ENCODE peak calls at places on chromosomes 3 and 15, in eight cellular contexts. X, B, V, Q, I, U, W and D are unnamed samples.

GRCh38 chr15:67186226-67186649 is 68.2 kb downstream of the AAGAB start:
- DNase-seq in U (peak; percentile 53), B (peak; percentile 85), W (no peak), X (peak; percentile 77), V (no peak), I (peak; percentile 12), Q (peak; percentile 44), D (peak; percentile 87)

GRCh38 chr3:137097852-137098251 is 140.1 kb downstream of the IL20RB start:
- DNase-seq in W (no peak), V (no peak), X (no peak), I (no peak), Q (no peak), B (no peak), U (no peak), D (no peak)

GRCh38 chr3:133162906-133163305 is 124.7 kb downstream of the TMEM108 start:
- DNase-seq in V (no peak), Q (no peak), X (no peak), I (no peak), B (no peak), W (no peak), U (no peak), D (no peak)

GRCh38 chr15:87582169-87582568 is 674.4 kb downstream of the NTRK3 start:
- DNase-seq in Q (no peak), B (no peak), V (no peak), U (no peak), I (peak; percentile 19), W (no peak), X (no peak), D (no peak)

GRCh38 chr3:183210341-183210740 is 42.7 kb upstream of the B3GNT5 start:
- DNase-seq in I (no peak), W (no peak), V (no peak), X (no peak), B (no peak), U (no peak), Q (no peak), D (no peak)

GRCh38 chr15:27248251-27248650 is 277.3 kb downstream of the GABRG3 start:
- DNase-seq in B (no peak), W (no peak), U (no peak), I (no peak), V (no peak), X (no peak), Q (no peak), D (no peak)

GRCh38 chr3:104460477-104461406 is 906.0 kb upstream of the ALCAM start:
- DNase-seq in I (no peak), W (peak; percentile 32), B (no peak), X (no peak), Q (no peak), U (no peak), V (no peak), D (no peak)

GRCh38 chr15:101449471-101450425 is 39.8 kb downstream of the PCSK6 start:
- DNase-seq in I (no peak), V (no peak), X (no peak), B (no peak), W (no peak), U (no peak), Q (no peak), D (no peak)

GRCh38 chr3:142046320-142047020 is 102.9 kb downstream of the TFDP2 start:
- DNase-seq in W (no peak), X (no peak), B (no peak), I (no peak), V (no peak), Q (no peak), U (no peak), D (no peak)

GRCh38 chr3:177603137-177603603 is 405.9 kb upstream of the TBL1XR1 start:
- DNase-seq in B (no peak), W (no peak), X (no peak), I (no peak), Q (no peak), U (no peak), V (no peak), D (no peak)

GRCh38 chr3:39291903-39292329 is 12.1 kb upstream of the CX3CR1 start:
- DNase-seq in Q (peak; percentile 73), I (peak; percentile 58), V (peak; percentile 89), B (peak; percentile 66), X (peak; percentile 26), U (peak; percentile 83), W (peak; percentile 30), D (peak; percentile 35)

GRCh38 chr15:42863572-42864239 is 56.9 kb downstream of the TTBK2 start:
- DNase-seq in Q (peak; percentile 43), I (no peak), U (no peak), X (no peak), W (no peak), V (no peak), B (no peak), D (no peak)

GRCh38 chr15:40190591-40190990 is 29.7 kb downstream of the BUB1B start:
- DNase-seq in W (peak; percentile 83), Q (no peak), X (no peak), U (no peak), B (no peak), V (no peak), I (peak; percentile 16), D (no peak)

GRCh38 chr3:34238407-34238806 is 440.0 kb downstream of the PDCD6IP start:
- DNase-seq in U (no peak), Q (no peak), I (no peak), W (no peak), V (no peak), X (no peak), B (no peak), D (no peak)

GRCh38 chr15:28191832-28192231 is 92.7 kb upstream of the OCA2 start:
- DNase-seq in B (peak; percentile 83), I (peak; percentile 30), X (peak; percentile 46), W (peak; percentile 77), Q (peak; percentile 53), V (no peak), U (peak; percentile 70), D (peak; percentile 7)

GRCh38 chr3:121520510-121520909 is 25.3 kb downstream of the POLQ start:
- DNase-seq in Q (no peak), B (no peak), U (no peak), V (no peak), I (no peak), W (no peak), X (no peak), D (no peak)

GRCh38 chr3:110995461-110996226 is 76.0 kb upstream of the NECTIN3 start:
- DNase-seq in I (peak; percentile 7), Q (no peak), X (no peak), V (no peak), B (no peak), U (no peak), W (peak; percentile 74), D (no peak)

GRCh38 chr3:72060447-72061034 is 275.6 kb upstream of the PROK2 start:
- DNase-seq in U (no peak), V (no peak), Q (no peak), B (no peak), I (no peak), W (no peak), X (no peak), D (no peak)

GRCh38 chr3:170560717-170561382 is 25.0 kb downstream of the SLC7A14 start:
- DNase-seq in X (no peak), V (no peak), Q (no peak), W (no peak), B (no peak), I (no peak), U (no peak), D (no peak)

GRCh38 chr3:96836153-96836915 is 21.9 kb downstream of the EPHA6 start:
- DNase-seq in U (no peak), I (no peak), Q (no peak), W (no peak), X (no peak), B (no peak), V (no peak), D (no peak)

GRCh38 chr3:49470714-49471420 is 800 bp downstream of the DAG1 start:
- DNase-seq in B (no peak), I (no peak), W (no peak), V (no peak), X (no peak), Q (no peak), U (no peak), D (no peak)

GRCh38 chr15:68580026-68580882 is 1.5 kb downstream of the CORO2B start:
- DNase-seq in Q (no peak), B (peak; percentile 67), V (no peak), U (no peak), W (no peak), X (no peak), I (no peak), D (peak; percentile 22)

DNA sequence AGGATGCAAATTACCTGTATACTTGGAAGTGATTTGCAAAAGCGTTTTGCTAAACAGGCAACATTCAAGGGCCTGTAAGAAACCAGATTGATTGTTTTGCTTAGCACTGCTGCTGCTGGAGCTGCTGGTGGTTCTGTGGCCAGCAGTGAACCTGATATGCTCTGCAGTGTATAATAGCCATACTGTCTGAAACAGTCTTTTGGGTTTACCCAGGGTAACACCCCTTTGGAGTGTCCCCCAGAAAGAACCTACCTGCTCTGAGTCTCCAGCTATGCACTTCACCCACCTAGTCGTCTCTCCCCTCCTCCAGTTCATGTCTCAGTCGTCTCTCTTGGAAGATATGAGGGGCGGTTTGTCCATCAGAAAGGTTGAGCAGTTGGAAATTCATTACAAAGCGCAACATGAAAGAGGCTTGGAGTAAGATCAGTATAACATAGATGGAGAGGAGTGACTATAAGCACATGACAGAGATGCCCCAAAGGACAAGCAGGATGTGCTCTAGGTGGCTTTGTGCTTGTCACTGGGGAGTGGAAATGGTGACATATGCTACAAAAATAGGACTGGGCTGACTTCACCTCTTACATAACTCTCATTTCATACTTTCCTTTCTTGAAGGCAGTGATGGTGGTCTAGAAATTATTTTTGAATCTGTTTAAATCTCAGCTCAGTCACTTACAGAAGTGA is 3.8 kb downstream of the MKRN2 start:
- DNase-seq in U (no peak), B (no peak), I (no peak), Q (no peak), X (no peak), V (no peak), W (no peak), D (no peak)
- TF ChIP-seq POLR2A in U (no peak), B (no peak), I (no peak), Q (no peak), X (no peak), V (no peak), W (no peak), D (no peak)

DNA sequence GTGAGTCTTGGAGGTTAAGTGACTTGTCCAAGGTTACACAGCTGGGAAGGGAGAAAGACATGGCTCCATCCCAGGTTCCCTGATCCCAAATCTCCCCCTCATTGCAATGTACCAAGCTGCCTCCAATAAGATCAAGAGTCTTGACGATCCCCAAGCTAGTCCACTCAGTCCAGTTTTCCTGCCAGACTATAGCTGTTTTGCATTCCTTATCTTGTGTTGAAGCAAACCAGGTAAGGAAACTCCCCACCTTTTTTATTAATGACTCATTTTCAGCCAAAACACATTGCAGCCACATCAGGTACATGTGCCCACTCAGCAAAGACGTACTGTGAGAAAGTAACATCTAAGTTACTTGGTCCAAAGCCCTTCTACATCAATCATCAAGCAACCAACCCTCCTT is 41.9 kb downstream of the LIPC start:
- DNase-seq in U (no peak), I (peak; percentile 71), Q (no peak), W (peak; percentile 89), X (no peak), V (no peak), B (no peak), D (no peak)
- H3K4me1 ChIP-seq in U (no peaks in the 10 kb centered on the region), I (peaks cover 67% of the 10 kb centered on the region), Q (peaks cover 37% of the 10 kb centered on the region), W (peaks cover 26% of the 10 kb centered on the region), X (peaks cover 7% of the 10 kb centered on the region), V (peaks cover 3% of the 10 kb centered on the region), B (peaks cover 22% of the 10 kb centered on the region), D (peaks cover 4% of the 10 kb centered on the region)

GRCh38 chr3:38214560-38214959 is 49.2 kb downstream of the OXSR1 start:
- DNase-seq in V (no peak), X (no peak), W (peak; percentile 29), Q (no peak), B (no peak), U (no peak), I (no peak), D (no peak)
- H3K4me3 ChIP-seq in V (no peak overlapping the region), X (no peak overlapping the region), W (no peak overlapping the region), Q (no peak overlapping the region), B (no peak overlapping the region), U (no peak overlapping the region), I (no peak overlapping the region), D (no peak overlapping the region)

GRCh38 chr15:75367913-75368688 is at the start of gene MAN2C1:
- DNase-seq in W (peak; percentile 94), X (peak; percentile 94), B (peak; percentile 97), I (peak; percentile 99), Q (peak; percentile 98), V (peak; percentile 99), U (peak; percentile 97), D (peak; percentile 97)
- TF ChIP-seq POLR2A in W (peak; percentile 92), X (peak; percentile 68), B (peak; percentile 77), I (peak; percentile 98), Q (peak; percentile 98), V (peak; percentile 93), U (peak; percentile 94), D (peak; percentile 89)